ENCODE peak calls at places on chromosomes 13 and 19, in eight cellular contexts. H is neural progenitor cell, C is MCF 10A, U is progenitor cell of endocrine pancreas, D is suprapubic skin, T is psoas muscle, Z is heart right ventricle, N is choroid plexus epithelial cell. A is an unnamed sample.

GRCh38 chr13:106048386-106048785 is 487.1 kb downstream of the EFNB2 start:
- DNase-seq in Z (no peak), D (no peak), C (no peak), U (no peak), N (no peak), H (no peak), T (no peak), A (no peak)

GRCh38 chr13:48159436-48160225 is 64.7 kb upstream of the MED4 start:
- DNase-seq in U (no peak), Z (no peak), N (no peak), T (no peak), C (peak; percentile 63), H (no peak), D (no peak), A (no peak)

GRCh38 chr13:99908129-99908805 is 63.3 kb downstream of the ZIC5 start:
- DNase-seq in T (no peak), N (peak; percentile 35), C (no peak), U (no peak), D (no peak), Z (no peak), H (no peak), A (no peak)

GRCh38 chr19:48627211-48627864 is 8.0 kb downstream of the SPHK2 start:
- DNase-seq in C (no peak), H (no peak), D (no peak), N (no peak), Z (no peak), U (no peak), T (no peak), A (peak; percentile 46)

GRCh38 chr19:2214253-2214652 is 21.9 kb downstream of the PLEKHJ1 start:
- DNase-seq in N (no peak), U (no peak), C (no peak), T (no peak), D (no peak), Z (no peak), H (no peak), A (no peak)

GRCh38 chr13:66689628-66690027 is 540.5 kb downstream of the PCDH9 start:
- DNase-seq in D (no peak), H (peak; percentile 19), N (peak; percentile 80), T (no peak), U (no peak), Z (no peak), C (peak; percentile 19), A (no peak)

GRCh38 chr19:6718741-6719539 is 1.5 kb downstream of the C3 start:
- DNase-seq in N (no peak), U (no peak), T (peak; percentile 54), H (peak; percentile 55), C (peak; percentile 92), Z (no peak), D (no peak), A (no peak)

GRCh38 chr13:71864981-71865857 is 1.8 kb downstream of the DACH1 start:
- DNase-seq in H (peak; percentile 68), Z (peak; percentile 54), T (peak; percentile 16), C (no peak), N (no peak), U (peak; percentile 19), D (peak; percentile 73), A (no peak)

GRCh38 chr13:113195360-113195759 is 13.1 kb downstream of the PCID2 start:
- DNase-seq in D (no peak), H (no peak), C (no peak), N (no peak), T (no peak), Z (no peak), U (no peak), A (no peak)

DNA sequence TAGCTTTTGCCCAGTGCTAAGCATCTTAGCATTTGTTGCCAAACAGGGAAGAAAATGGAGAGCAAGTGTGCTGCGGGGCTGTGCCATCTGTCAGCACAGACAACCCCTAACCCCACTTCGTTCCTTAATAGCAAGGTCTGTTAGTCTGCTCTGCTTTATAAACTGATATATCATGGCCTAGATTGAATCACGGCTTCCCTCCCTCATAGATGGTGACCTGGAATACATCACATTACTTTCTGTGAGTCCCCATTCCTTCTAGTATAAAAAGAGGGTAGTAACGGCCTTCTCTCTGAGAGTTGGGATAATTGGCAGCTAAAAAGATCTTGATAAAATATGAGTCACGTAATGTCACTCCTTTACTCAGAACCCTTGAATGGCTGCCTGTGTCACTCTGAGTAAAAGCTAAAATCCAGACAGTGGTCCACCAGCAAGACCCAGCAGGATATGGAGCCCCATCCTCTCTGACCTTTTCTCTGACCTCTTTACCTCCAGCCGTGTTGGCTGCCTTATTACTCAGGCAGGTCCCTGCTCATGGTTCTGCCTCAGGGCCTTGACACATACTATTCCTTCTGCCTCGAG is 151.7 kb downstream of the DLEU7 start:
- DNase-seq in N (no peak), C (no peak), H (no peak), Z (no peak), D (no peak), T (no peak), U (no peak), A (no peak)
- TF ChIP-seq CTCF in N (no peak), C (no peak), H (no peak), Z (no peak), D (no peak), T (no peak), U (no peak), A (no peak)

GRCh38 chr13:102399791-102400618 is 1.8 kb downstream of the FGF14 start:
- DNase-seq in T (peak; percentile 22), C (no peak), Z (peak; percentile 23), U (no peak), D (no peak), H (peak; percentile 46), N (no peak), A (no peak)
- TF ChIP-seq CTCF in T (peak; percentile 4), C (no peak), Z (no peak), U (no peak), D (no peak), H (peak; percentile 25), N (peak; percentile 11), A (no peak)

GRCh38 chr19:35045667-35046300 is 4.3 kb downstream of the HPN start:
- DNase-seq in H (peak; percentile 55), C (peak; percentile 47), D (no peak), U (no peak), Z (no peak), N (peak; percentile 62), T (no peak), A (no peak)
- TF ChIP-seq CTCF in H (peak; percentile 43), C (peak; percentile 37), D (peak; percentile 39), U (no peak), Z (peak; percentile 39), N (peak; percentile 60), T (peak; percentile 18), A (no peak)

GRCh38 chr19:13831560-13832056 is 36.4 kb downstream of the ZSWIM4 start:
- DNase-seq in C (no peak), T (no peak), N (no peak), Z (no peak), U (no peak), D (no peak), H (no peak), A (no peak)
- TF ChIP-seq CTCF in C (no peak), T (no peak), N (no peak), Z (no peak), U (no peak), D (no peak), H (no peak), A (no peak)

GRCh38 chr19:18659281-18660050 is 22.6 kb downstream of the KLHL26 start:
- DNase-seq in D (no peak), H (no peak), N (no peak), C (no peak), T (peak; percentile 73), Z (peak; percentile 66), U (no peak), A (no peak)
- TF ChIP-seq CTCF in D (no peak), H (no peak), N (no peak), C (no peak), T (no peak), Z (no peak), U (no peak), A (no peak)

GRCh38 chr13:69324109-69324886 is 783.3 kb upstream of the ATXN8OS start:
- DNase-seq in N (peak; percentile 28), H (peak; percentile 29), U (no peak), Z (no peak), T (no peak), D (no peak), C (peak; percentile 36), A (no peak)
- TF ChIP-seq CTCF in N (peak; percentile 7), H (peak; percentile 52), U (peak; percentile 63), Z (peak; percentile 20), T (no peak), D (no peak), C (peak; percentile 57), A (no peak)

GRCh38 chr13:39037880-39038568 is at the start of the genes NHLRC3 and PROSER1:
- DNase-seq in N (peak; percentile 96), C (peak; percentile 96), U (peak; percentile 53), D (peak; percentile 95), Z (peak; percentile 87), T (peak; percentile 92), H (peak; percentile 94), A (peak; percentile 75)
- TF ChIP-seq CTCF in N (no peak), C (no peak), U (no peak), D (no peak), Z (no peak), T (no peak), H (no peak), A (no peak)

GRCh38 chr19:22545751-22546150 is 88.4 kb upstream of the ZNF492 start:
- DNase-seq in D (no peak), Z (peak; percentile 21), C (peak; percentile 21), U (no peak), T (no peak), H (peak; percentile 7), N (peak; percentile 7), A (no peak)
- TF ChIP-seq CTCF in D (peak; percentile 23), Z (peak; percentile 59), C (no peak), U (no peak), T (peak; percentile 29), H (peak; percentile 40), N (peak; percentile 23), A (no peak)